ENCODE peak calls at places on chromosomes 7 and 10, in eight cellular contexts. I is small intestine, W is GM23338, X is hepatocyte, S is GM23248, H is stomach, F is heart left ventricle, V is breast epithelium. K is an unnamed sample. For H3K4me1 and H3K27me3, the result is how much of the 10 kb centered on the place peaks cover.

GRCh38 chr7:137850586-137850985 is 3.8 kb upstream of the DGKI start:
- DNase-seq in S (peak), I (no peak), W (no peak), V (no peak), F (no peak), X (no peak), H (no peak), K (no peak)

GRCh38 chr10:78964952-78965633 is 103.7 kb upstream of the ZMIZ1 start:
- DNase-seq in I (no peak), F (no peak), X (peak), S (peak), W (peak), V (peak), H (peak), K (peak)

GRCh38 chr7:73919694-73920375 is 58.9 kb downstream of the TMEM270 start:
- DNase-seq in H (no peak), V (no peak), F (no peak), S (no peak), W (no peak), X (no peak), I (no peak), K (no peak)

GRCh38 chr7:107327986-107328569 is 141.8 kb upstream of the GPR22 start:
- DNase-seq in X (no peak), F (no peak), H (no peak), W (no peak), S (peak), V (no peak), I (no peak), K (no peak)

GRCh38 chr10:43121444-43121843 is 16.8 kb upstream of the CSGALNACT2 start:
- DNase-seq in S (no peak), F (no peak), I (no peak), H (peak), X (no peak), V (no peak), W (no peak), K (no peak)

GRCh38 chr10:14126697-14127440 is 203.9 kb downstream of the FRMD4A start:
- DNase-seq in W (no peak), I (no peak), F (no peak), H (no peak), V (no peak), X (no peak), S (peak), K (no peak)

GRCh38 chr10:35058134-35058533 is 32.0 kb downstream of the CUL2 start:
- DNase-seq in S (peak), H (no peak), W (peak), X (no peak), I (no peak), F (no peak), V (no peak), K (no peak)

GRCh38 chr10:74058658-74059057 is 60.7 kb downstream of the VCL start:
- DNase-seq in X (peak), S (no peak), V (no peak), H (no peak), W (no peak), I (peak), F (no peak), K (no peak)

GRCh38 chr7:150755473-150756099 is 18.4 kb downstream of the GIMAP5 start:
- DNase-seq in I (peak), V (no peak), S (no peak), F (peak), H (no peak), X (no peak), W (no peak), K (peak)

GRCh38 chr7:116534790-116535189 is 10.0 kb downstream of the CAV1 start:
- DNase-seq in H (no peak), S (peak), W (no peak), V (no peak), X (no peak), I (no peak), F (no peak), K (no peak)

GRCh38 chr10:77710081-77710551 is 72.5 kb upstream of the KCNMA1 start:
- DNase-seq in F (no peak), V (no peak), X (no peak), I (no peak), W (peak), H (no peak), S (no peak), K (no peak)

GRCh38 chr10:129868470-129869035 is 95.5 kb downstream of the EBF3 start:
- DNase-seq in I (no peak), V (no peak), X (no peak), S (no peak), W (peak), H (no peak), F (no peak), K (no peak)

GRCh38 chr7:128191136-128191844 is 49.8 kb upstream of the LEP start:
- DNase-seq in F (no peak), V (peak), S (no peak), H (no peak), X (no peak), W (no peak), I (no peak), K (no peak)

GRCh38 chr10:35447693-35448407 is 111.5 kb downstream of the CCNY start:
- DNase-seq in F (no peak), X (no peak), I (peak), S (peak), V (no peak), H (peak), W (peak), K (peak)

GRCh38 chr7:129829677-129830631 is 122.8 kb downstream of the UBE2H start:
- DNase-seq in H (peak), S (peak), F (peak), I (peak), X (peak), W (peak), V (no peak), K (peak)

GRCh38 chr10:8978100-8978499 is 923.6 kb downstream of the GATA3 start:
- DNase-seq in S (no peak), I (no peak), W (no peak), F (no peak), V (no peak), H (no peak), X (no peak), K (no peak)

GRCh38 chr7:137990251-137990901 is 11.5 kb downstream of the CREB3L2 start:
- DNase-seq in V (no peak), S (peak), X (no peak), W (no peak), H (no peak), F (no peak), I (no peak), K (no peak)

GRCh38 chr10:110698782-110699201 is 54.7 kb downstream of the RBM20 start:
- DNase-seq in F (peak), S (no peak), X (peak), W (no peak), H (no peak), I (no peak), V (no peak), K (no peak)

DNA sequence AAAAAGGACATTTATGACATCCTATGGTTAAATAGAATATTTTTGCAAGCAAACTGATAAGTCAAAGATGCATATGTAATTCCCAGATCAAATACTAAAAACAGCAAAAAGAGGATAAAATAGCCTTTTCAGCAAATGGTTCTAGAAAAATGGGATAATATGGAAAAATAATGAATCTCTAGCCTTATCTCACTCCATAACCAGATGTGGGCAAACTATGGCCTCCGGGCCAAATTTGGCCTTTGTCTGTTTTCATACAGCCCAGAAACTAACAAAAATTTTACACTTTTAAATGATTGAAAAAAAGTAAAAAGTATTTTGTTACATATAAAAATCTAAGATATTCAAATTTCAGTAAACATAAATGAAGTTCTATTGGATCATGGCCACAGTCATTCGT is 215.4 kb upstream of the PRSS1 start:
- DNase-seq in V (no peak), S (no peak), X (no peak), W (no peak), F (no peak), I (no peak), H (no peak), K (no peak)
- H3K4me1 ChIP-seq in V (under half), S (under half), X (under half), W (under half), F (under half), I (under half), H (under half), K (under half)

GRCh38 chr7:27212587-27213149 is 12.8 kb upstream of the HOXA13 start:
- DNase-seq in S (no peak), I (no peak), W (no peak), H (no peak), F (no peak), X (no peak), V (no peak), K (no peak)
- H3K27me3 ChIP-seq in S (under half), I (under half), W (half or more), H (half or more), F (half or more), X (half or more), V (half or more), K (half or more)

DNA sequence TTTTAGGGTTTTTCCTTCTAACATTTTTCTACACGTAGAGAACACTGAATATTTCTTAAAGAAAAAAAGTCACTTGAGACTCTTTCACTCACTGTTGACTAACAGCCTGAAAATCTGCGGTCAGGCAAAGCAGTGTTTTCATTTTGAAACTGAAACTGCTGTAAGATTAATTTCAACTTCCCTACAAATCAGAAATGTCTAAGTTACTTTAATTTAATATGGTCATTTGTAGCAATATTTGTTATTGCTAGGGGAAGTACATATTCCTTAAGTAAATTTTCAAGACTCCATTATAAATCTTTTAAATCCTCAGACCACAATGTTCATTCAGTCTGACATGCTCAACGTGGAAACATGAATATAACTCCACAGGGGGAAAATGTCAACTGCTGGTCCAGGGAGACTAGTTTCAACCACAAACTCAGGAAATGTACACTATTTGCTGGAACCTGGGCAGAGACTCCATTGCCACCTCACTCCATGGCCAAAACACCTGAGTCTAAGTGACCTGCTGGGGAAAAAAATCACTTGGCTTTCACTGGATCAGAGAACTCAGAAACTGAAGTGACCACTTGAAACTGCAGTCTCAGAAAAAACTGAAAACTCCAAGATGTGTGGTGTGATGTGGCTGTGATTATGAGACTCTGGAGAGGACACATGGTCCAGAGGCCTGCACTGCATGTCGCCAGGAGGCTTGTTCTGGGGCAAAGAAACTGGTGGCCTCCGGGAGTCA is 161.2 kb downstream of the TAX1BP1 start:
- DNase-seq in I (peak), W (no peak), X (no peak), F (no peak), H (no peak), S (peak), V (no peak), K (no peak)
- H3K4me3 ChIP-seq in I (no peak), W (no peak), X (no peak), F (peak), H (no peak), S (peak), V (peak), K (no peak)

GRCh38 chr7:100888529-100888987 is 957 bp downstream of the UFSP1 start:
- DNase-seq in V (no peak), I (peak), H (no peak), S (peak), F (no peak), W (no peak), X (no peak), K (no peak)
- H3K4me1 ChIP-seq in V (under half), I (under half), H (half or more), S (under half), F (under half), W (under half), X (under half), K (under half)

GRCh38 chr7:23458044-23458443 is 12.2 kb downstream of the IGF2BP3 start:
- DNase-seq in I (no peak), H (no peak), V (no peak), S (no peak), W (no peak), F (no peak), X (no peak), K (no peak)

GRCh38 chr7:23467281-23467680 is 3.0 kb downstream of the IGF2BP3 start:
- DNase-seq in F (no peak), H (no peak), I (no peak), X (peak), V (no peak), S (peak), W (peak), K (no peak)

GRCh38 chr7:23468721-23469149 is 1.6 kb downstream of the IGF2BP3 start:
- DNase-seq in H (no peak), F (no peak), V (no peak), X (peak), W (peak), S (no peak), I (no peak), K (no peak)

GRCh38 chr7:23467731-23468720 is 2.3 kb downstream of the IGF2BP3 start:
- DNase-seq in S (peak), H (no peak), I (no peak), V (no peak), X (peak), F (no peak), W (peak), K (no peak)

DNA sequence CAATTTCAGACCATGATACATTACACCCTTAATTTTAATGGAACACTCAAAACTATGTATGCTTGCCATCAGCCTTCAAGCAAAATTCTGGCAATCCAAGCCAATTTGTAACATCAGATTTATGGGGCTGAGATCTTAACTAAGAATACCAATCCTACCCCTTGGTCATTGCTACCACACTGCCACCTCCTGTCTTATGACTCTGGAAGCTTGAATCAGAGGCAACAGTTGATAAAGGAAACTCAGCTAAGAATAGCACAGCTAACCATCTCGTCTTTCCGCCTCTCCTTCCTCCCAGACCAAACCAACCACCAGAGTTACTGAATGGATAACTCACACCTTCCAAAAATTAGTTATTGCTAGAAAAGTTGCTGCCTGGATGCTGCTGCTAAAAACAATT is 7.4 kb downstream of the IGF2BP3 start:
- DNase-seq in S (peak), V (no peak), F (no peak), I (peak), X (peak), H (no peak), W (peak), K (no peak)
- H3K27me3 ChIP-seq in S (under half), V (half or more), F (half or more), I (under half), X (under half), H (half or more), W (under half), K (half or more)

GRCh38 chr10:25694976-25695375 is 239.1 kb upstream of the MYO3A start:
- DNase-seq in F (no peak), H (no peak), X (no peak), V (no peak), S (no peak), I (no peak), W (no peak), K (no peak)
- H3K4me3 ChIP-seq in F (no peak), H (no peak), X (no peak), V (no peak), S (no peak), I (no peak), W (no peak), K (no peak)

GRCh38 chr7:2193575-2194305 is 39.0 kb downstream of the MAD1L1 start:
- DNase-seq in I (no peak), F (no peak), H (peak), X (no peak), V (no peak), S (no peak), W (no peak), K (no peak)

GRCh38 chr7:2195403-2196246 is 37.1 kb downstream of the MAD1L1 start:
- DNase-seq in W (no peak), I (no peak), H (peak), S (no peak), F (peak), X (no peak), V (no peak), K (no peak)

GRCh38 chr7:2190531-2190930 is 42.2 kb downstream of the MAD1L1 start:
- DNase-seq in F (no peak), I (no peak), W (no peak), V (no peak), S (peak), X (no peak), H (peak), K (no peak)

GRCh38 chr7:2191026-2191425 is 41.7 kb downstream of the MAD1L1 start:
- DNase-seq in F (no peak), I (no peak), S (no peak), V (no peak), H (no peak), W (no peak), X (no peak), K (no peak)

GRCh38 chr7:2193120-2193519 is 39.6 kb downstream of the MAD1L1 start:
- DNase-seq in F (no peak), I (no peak), V (no peak), S (no peak), X (no peak), H (peak), W (no peak), K (no peak)
- H3K4me1 ChIP-seq in F (under half), I (under half), V (under half), S (under half), X (under half), H (under half), W (under half), K (under half)

GRCh38 chr10:122657255-122657654 is 42.4 kb downstream of the C10orf120 start:
- DNase-seq in X (no peak), H (no peak), S (no peak), W (no peak), I (no peak), F (no peak), V (no peak), K (no peak)
- H3K27me3 ChIP-seq in X (under half), H (under half), S (under half), W (under half), I (under half), F (under half), V (under half), K (under half)

DNA sequence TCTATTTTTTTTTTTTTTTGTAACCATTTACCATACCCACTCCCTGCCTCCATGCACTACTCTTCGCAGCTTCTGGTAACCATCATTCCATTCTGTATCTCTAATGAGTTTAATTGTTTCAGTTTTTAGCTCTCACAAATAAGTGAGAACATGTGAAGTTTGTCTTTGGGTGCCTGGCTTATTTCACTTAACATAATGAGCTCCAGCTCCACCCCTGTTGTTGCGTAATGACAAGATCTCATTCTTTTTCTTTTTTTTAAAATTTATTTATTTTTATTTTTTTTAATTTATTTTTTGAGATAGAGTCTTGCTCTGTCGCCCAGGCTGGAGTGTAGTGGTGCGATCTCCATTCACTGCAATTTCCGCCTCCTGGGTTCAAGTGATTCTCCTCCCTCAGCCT is 142.3 kb upstream of the PCLO start:
- DNase-seq in W (no peak), I (no peak), F (no peak), H (no peak), V (no peak), S (peak), X (no peak), K (no peak)
- H3K4me3 ChIP-seq in W (no peak), I (no peak), F (no peak), H (no peak), V (no peak), S (no peak), X (no peak), K (no peak)

DNA sequence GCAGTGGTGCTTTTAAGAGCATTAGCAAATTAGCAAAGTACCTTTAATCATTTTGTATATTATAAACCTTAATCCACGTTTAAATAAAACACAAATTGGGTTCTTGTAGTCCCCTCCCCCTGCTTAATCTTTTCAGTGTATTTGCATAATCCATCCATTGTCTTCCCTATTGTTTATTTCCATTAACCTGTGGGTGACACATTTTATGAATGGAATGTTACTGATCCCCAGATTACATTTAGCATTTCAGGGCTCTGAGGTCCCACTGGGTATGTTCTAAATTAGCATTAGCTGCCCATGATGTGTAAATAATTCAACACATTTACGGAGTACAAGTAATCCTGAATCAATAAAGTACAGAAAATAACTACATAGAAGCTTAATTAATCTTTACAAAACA is 138.4 kb upstream of the FEZF1 start:
- DNase-seq in S (no peak), V (no peak), I (no peak), F (no peak), W (peak), X (no peak), H (no peak), K (no peak)
- H3K4me1 ChIP-seq in S (under half), V (under half), I (under half), F (under half), W (half or more), X (under half), H (under half), K (under half)